ENCODE peak calls at places on chromosomes 12 and 14, in seven cellular contexts. W, U, B, A, Q, V and G are unnamed samples.

GRCh38 chr12:113418213-113418879 is 3.8 kb upstream of the SDSL start:
- DNase-seq in V (peak), Q (no peak), B (no peak), U (no peak), A (no peak), W (no peak), G (no peak)

GRCh38 chr14:55245657-55246268 is 25.5 kb upstream of the FBXO34 start:
- DNase-seq in W (no peak), V (no peak), Q (peak), A (no peak), U (peak), B (no peak), G (no peak)

GRCh38 chr12:31756977-31757420 is 28.2 kb upstream of the AMN1 start:
- DNase-seq in U (peak), Q (no peak), A (no peak), B (no peak), V (peak), W (no peak), G (no peak)

GRCh38 chr12:48420031-48420775 is 52.2 kb upstream of the ANP32D start:
- DNase-seq in W (no peak), A (no peak), V (no peak), B (no peak), U (peak), Q (no peak), G (no peak)

GRCh38 chr14:54025661-54026060 is 69.0 kb upstream of the BMP4 start:
- DNase-seq in W (no peak), Q (peak), A (no peak), V (no peak), U (peak), B (no peak), G (no peak)

GRCh38 chr12:119480551-119480950 is 113.0 kb upstream of the TMEM233 start:
- DNase-seq in V (no peak), A (no peak), Q (no peak), W (no peak), B (no peak), U (no peak), G (no peak)

GRCh38 chr14:26290007-26290530 is 307.8 kb downstream of the NOVA1 start:
- DNase-seq in U (peak), W (no peak), V (no peak), Q (no peak), A (no peak), B (no peak), G (no peak)

GRCh38 chr12:53074999-53075370 is 4.2 kb downstream of the SPRYD3 start:
- DNase-seq in V (no peak), A (no peak), Q (no peak), W (no peak), U (no peak), B (no peak), G (no peak)

GRCh38 chr12:118103601-118104382 is at the start of gene VSIG10:
- DNase-seq in V (no peak), U (peak), W (no peak), A (no peak), B (peak), Q (peak), G (peak)

GRCh38 chr12:75870878-75871277 is 160.7 kb downstream of the PHLDA1 start:
- DNase-seq in A (no peak), W (no peak), V (no peak), Q (no peak), B (no peak), U (peak), G (no peak)

GRCh38 chr14:29926701-29927595 is 699 bp downstream of the PRKD1 start:
- DNase-seq in B (peak), V (no peak), A (no peak), W (no peak), U (peak), Q (peak), G (no peak)

GRCh38 chr14:105860615-105861580 is 334.5 kb downstream of the TMEM121 start:
- DNase-seq in A (no peak), B (no peak), U (no peak), Q (no peak), V (peak), W (no peak), G (no peak)